ENCODE peak calls at places on chromosomes 13 and 19, in six cellular contexts. D is mesenchymal stem cell, N is mesendoderm, T is IMR-90, B is H9, A is H1. G is an unnamed sample.

GRCh38 chr19:10520652-10521318 is 3.5 kb upstream of the S1PR5 start:
- DNase-seq in D (no peak), N (no peak), T (no peak), B (no peak), A (no peak), G (no peak)

GRCh38 chr13:97346561-97347254 is 87.3 kb upstream of the RAP2A start:
- DNase-seq in D (no peak), N (no peak), T (no peak), B (no peak), A (no peak), G (no peak)

GRCh38 chr13:51840917-51841316 is 4.1 kb downstream of the TMEM272 start:
- DNase-seq in D (no peak), N (no peak), T (no peak), B (peak), A (no peak), G (no peak)

GRCh38 chr13:76711515-76712182 is 174.6 kb downstream of the KCTD12 start:
- DNase-seq in D (peak), N (no peak), T (peak), B (no peak), A (no peak), G (no peak)

GRCh38 chr13:51770681-51771417 is 33.1 kb downstream of the DHRS12 start:
- DNase-seq in D (no peak), N (no peak), T (no peak), B (no peak), A (no peak), G (no peak)

GRCh38 chr19:32916969-32917611 is 47.5 kb upstream of the SLC7A9 start:
- DNase-seq in D (no peak), N (peak), T (no peak), B (no peak), A (no peak), G (no peak)

GRCh38 chr13:110193491-110193890 is 113.5 kb downstream of the COL4A1 start:
- DNase-seq in D (no peak), N (no peak), T (no peak), B (no peak), A (no peak), G (no peak)

GRCh38 chr19:17441241-17442135 is 7.0 kb downstream of the TMEM221 start:
- DNase-seq in D (peak), N (peak), T (no peak), B (peak), A (no peak), G (no peak)

GRCh38 chr13:79915386-79915785 is 425.5 kb downstream of the SPRY2 start:
- DNase-seq in D (no peak), N (no peak), T (no peak), B (no peak), A (no peak), G (no peak)

GRCh38 chr19:2607712-2608601 is 94.5 kb downstream of the GNG7 start:
- DNase-seq in D (no peak), N (no peak), T (no peak), B (no peak), A (no peak), G (no peak)

GRCh38 chr19:47633516-47633915 is 24.6 kb downstream of the BICRA start:
- DNase-seq in D (no peak), N (no peak), T (no peak), B (no peak), A (no peak), G (no peak)

GRCh38 chr19:13429563-13429962 is 76.7 kb downstream of the CACNA1A start:
- DNase-seq in D (no peak), N (no peak), T (peak), B (no peak), A (no peak), G (no peak)

GRCh38 chr13:111396457-111396856 is 76.0 kb downstream of the TEX29 start:
- DNase-seq in D (no peak), N (no peak), T (no peak), B (peak), A (no peak), G (no peak)

GRCh38 chr13:38849316-38849715 is 141.3 kb downstream of the STOML3 start:
- DNase-seq in D (no peak), N (no peak), T (no peak), B (no peak), A (no peak), G (no peak)

GRCh38 chr19:46620267-46620666 is 4.6 kb downstream of the PTGIR start:
- DNase-seq in D (no peak), N (no peak), T (no peak), B (no peak), A (no peak), G (no peak)

GRCh38 chr19:31530781-31531180 is 181.5 kb upstream of the TSHZ3 start:
- DNase-seq in D (no peak), N (no peak), T (no peak), B (no peak), A (no peak), G (no peak)

GRCh38 chr19:39237200-39238184 is 7.3 kb downstream of the IFNL3 start:
- DNase-seq in D (no peak), N (peak), T (no peak), B (peak), A (no peak), G (no peak)

GRCh38 chr13:66154981-66155380 is 1075.2 kb downstream of the PCDH9 start:
- DNase-seq in D (no peak), N (no peak), T (peak), B (no peak), A (no peak), G (no peak)

GRCh38 chr13:47499358-47500150 is 501.5 kb downstream of the SUCLA2 start:
- DNase-seq in D (peak), N (no peak), T (peak), B (no peak), A (no peak), G (no peak)

GRCh38 chr19:40217027-40217810 is 965 bp downstream of the TTC9B start:
- DNase-seq in D (no peak), N (peak), T (no peak), B (peak), A (peak), G (no peak)

GRCh38 chr19:28258794-28259193 is 954.2 kb downstream of the UQCRFS1 start:
- DNase-seq in D (no peak), N (no peak), T (no peak), B (no peak), A (no peak), G (no peak)

GRCh38 chr13:51325837-51326236 is 13.7 kb upstream of the SERPINE3 start:
- DNase-seq in D (no peak), N (no peak), T (no peak), B (no peak), A (no peak), G (no peak)

GRCh38 chr19:13275016-13275722 is 125.0 kb downstream of the IER2 start:
- DNase-seq in D (no peak), N (no peak), T (no peak), B (no peak), A (no peak), G (no peak)

GRCh38 chr19:38831142-38831605 is 420 bp downstream of the ECH1 start:
- DNase-seq in D (peak), N (peak), T (peak), B (peak), A (no peak), G (no peak)

GRCh38 chr19:10762656-10763055 is 44.8 kb downstream of the DNM2 start:
- DNase-seq in D (no peak), N (peak), T (no peak), B (no peak), A (no peak), G (no peak)

GRCh38 chr19:29807870-29808405 is 3.9 kb upstream of the CCNE1 start:
- DNase-seq in D (no peak), N (no peak), T (no peak), B (no peak), A (no peak), G (no peak)

GRCh38 chr19:29806098-29806866 is 5.5 kb upstream of the CCNE1 start:
- DNase-seq in D (peak), N (peak), T (peak), B (peak), A (no peak), G (no peak)

GRCh38 chr19:29804493-29804892 is 7.3 kb upstream of the CCNE1 start:
- DNase-seq in D (no peak), N (no peak), T (no peak), B (no peak), A (no peak), G (no peak)

GRCh38 chr19:29805026-29805925 is 6.5 kb upstream of the CCNE1 start:
- DNase-seq in D (peak), N (no peak), T (peak), B (no peak), A (no peak), G (no peak)

DNA sequence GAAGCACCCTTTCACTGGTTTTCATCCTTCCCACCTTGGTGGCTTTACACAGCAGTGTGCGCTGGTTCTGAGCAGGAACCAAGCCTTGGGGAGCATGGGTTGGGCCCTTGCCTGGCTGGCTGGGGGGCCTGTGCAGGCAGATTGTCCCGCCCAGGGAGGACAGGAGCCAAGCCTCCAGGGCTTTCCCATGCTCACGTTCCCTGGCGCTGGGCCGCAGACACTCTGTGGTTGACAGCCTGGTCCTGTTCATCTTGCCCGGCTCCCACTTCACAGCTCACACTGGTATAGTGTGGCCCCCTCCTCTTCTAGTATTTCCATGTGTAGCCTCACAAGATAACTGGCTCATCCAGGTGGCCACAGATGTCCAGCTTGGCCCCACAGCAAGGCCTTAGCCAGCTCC is 4.6 kb upstream of the CCNE1 start:
- DNase-seq in D (no peak), N (no peak), T (no peak), B (no peak), A (no peak), G (no peak)
- H3K9ac ChIP-seq in D (no peak), N (no peak), T (no peak), B (no peak), A (no peak), G (no peak)

DNA sequence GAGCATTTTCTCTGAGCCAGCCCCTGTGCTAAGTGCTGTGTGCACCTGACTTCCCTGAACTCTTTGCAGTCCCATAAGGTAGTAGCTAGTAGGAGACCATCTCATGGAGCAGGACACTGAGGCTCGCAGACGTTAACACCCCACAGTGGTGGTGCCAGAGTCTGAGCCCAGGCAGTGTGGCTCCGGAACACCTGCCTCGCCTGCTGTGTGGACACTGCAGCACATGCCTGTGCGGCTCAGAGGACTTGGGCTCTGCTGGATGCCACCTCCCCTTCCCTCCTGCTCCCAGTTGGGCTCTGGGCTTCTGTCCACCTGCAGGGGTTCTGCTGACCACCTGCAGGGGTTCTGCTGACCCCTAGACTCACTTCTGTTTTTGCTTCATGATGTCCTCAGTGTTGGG is 27.0 kb upstream of the SIGLEC11 start:
- DNase-seq in D (no peak), N (no peak), T (no peak), B (no peak), A (no peak), G (no peak)
- H2BK15ac ChIP-seq in D (no peak), N (no peak), T (no peak), B (no peak), A (no peak), G (no peak)

GRCh38 chr19:49613374-49613773 is 22.4 kb downstream of the PRR12 start:
- DNase-seq in D (peak), N (no peak), T (no peak), B (no peak), A (no peak), G (no peak)
- H3K9ac ChIP-seq in D (peak), N (no peak), T (no peak), B (no peak), A (no peak), G (no peak)

GRCh38 chr19:30459859-30460258 is 87.7 kb downstream of the ZNF536 start:
- DNase-seq in D (no peak), N (no peak), T (no peak), B (no peak), A (no peak), G (no peak)
- H2BK15ac ChIP-seq in D (no peak), N (no peak), T (no peak), B (no peak), A (no peak), G (no peak)

GRCh38 chr13:46160065-46160464 is 21.9 kb downstream of the LCP1 start:
- DNase-seq in D (no peak), N (no peak), T (no peak), B (no peak), A (no peak), G (no peak)
- H3K9ac ChIP-seq in D (no peak), N (no peak), T (no peak), B (no peak), A (no peak), G (no peak)

G was measured in neuronal stem cell.